ENCODE peak calls at places on chromosome 12, in four cellular contexts. One of them, this sample, is unnamed.

GRCh38 chr12:1933342-1933992 is 15.0 kb upstream of the CACNA2D4 start:
- DNase-seq in HEK293T: no peak
- DNase-seq in cardiac fibroblast: no peak
- DNase-seq in upper lobe of right lung: peak; percentile 44
- DNase-seq in this sample: no peak

GRCh38 chr12:27285395-27285794 is 41.3 kb downstream of the STK38L start:
- DNase-seq in upper lobe of right lung: no peak
- DNase-seq in HEK293T: no peak
- DNase-seq in cardiac fibroblast: peak; percentile 26
- DNase-seq in this sample: no peak

GRCh38 chr12:51275088-51275487 is 4.9 kb upstream of the SMAGP start:
- DNase-seq in upper lobe of right lung: no peak
- DNase-seq in cardiac fibroblast: no peak
- DNase-seq in HEK293T: no peak
- DNase-seq in this sample: no peak

GRCh38 chr12:24025153-24025798 is 75.8 kb upstream of the SOX5 start:
- DNase-seq in upper lobe of right lung: no peak
- DNase-seq in HEK293T: no peak
- DNase-seq in cardiac fibroblast: no peak
- DNase-seq in this sample: no peak

GRCh38 chr12:89245090-89245489 is 107.2 kb downstream of the DUSP6 start:
- DNase-seq in upper lobe of right lung: no peak
- DNase-seq in cardiac fibroblast: no peak
- DNase-seq in HEK293T: no peak
- DNase-seq in this sample: no peak

GRCh38 chr12:65300679-65301349 is 22.3 kb downstream of the MSRB3 start:
- DNase-seq in upper lobe of right lung: no peak
- DNase-seq in cardiac fibroblast: no peak
- DNase-seq in HEK293T: peak; percentile 52
- DNase-seq in this sample: peak; percentile 44

GRCh38 chr12:92036061-92036620 is 109.5 kb downstream of the BTG1 start:
- DNase-seq in HEK293T: no peak
- DNase-seq in cardiac fibroblast: no peak
- DNase-seq in upper lobe of right lung: no peak
- DNase-seq in this sample: peak; percentile 31

GRCh38 chr12:19248929-19249602 is 119.5 kb downstream of the PLEKHA5 start:
- DNase-seq in cardiac fibroblast: no peak
- DNase-seq in HEK293T: no peak
- DNase-seq in upper lobe of right lung: no peak
- DNase-seq in this sample: no peak

GRCh38 chr12:111099186-111099585 is 178.8 kb upstream of the MYL2 start:
- DNase-seq in cardiac fibroblast: no peak
- DNase-seq in upper lobe of right lung: no peak
- DNase-seq in HEK293T: no peak
- DNase-seq in this sample: no peak

GRCh38 chr12:52495385-52495784 is 2.3 kb upstream of the KRT6A start:
- DNase-seq in cardiac fibroblast: peak; percentile 49
- DNase-seq in HEK293T: peak; percentile 27
- DNase-seq in upper lobe of right lung: no peak
- DNase-seq in this sample: no peak

GRCh38 chr12:39372929-39373328 is 70.0 kb downstream of the KIF21A start:
- DNase-seq in HEK293T: no peak
- DNase-seq in upper lobe of right lung: no peak
- DNase-seq in cardiac fibroblast: no peak
- DNase-seq in this sample: no peak

GRCh38 chr12:53023-53734 is 13.4 kb upstream of the IQSEC3 start:
- DNase-seq in cardiac fibroblast: no peak
- DNase-seq in HEK293T: no peak
- DNase-seq in upper lobe of right lung: no peak
- DNase-seq in this sample: peak; percentile 16

This sample was measured in SK-N-DZ.